ENCODE peak calls at places on chromosomes 13 and 19, in five cellular contexts. One of them, this sample, is unnamed.

GRCh38 chr19:31659897-31660210 is 310.6 kb upstream of the TSHZ3 start:
- DNase-seq in substantia nigra: no peak
- DNase-seq in NCI-H1436: no peak
- DNase-seq in heart right ventricle: no peak
- DNase-seq in nephron progenitor cell: no peak
- DNase-seq in this sample: no peak

GRCh38 chr13:49444517-49445395 is 682 bp downstream of the SETDB2 start:
- DNase-seq in substantia nigra: no peak
- DNase-seq in NCI-H1436: no peak
- DNase-seq in heart right ventricle: no peak
- DNase-seq in nephron progenitor cell: no peak
- DNase-seq in this sample: no peak

GRCh38 chr19:30656520-30657100 is 284.4 kb downstream of the ZNF536 start:
- DNase-seq in substantia nigra: no peak
- DNase-seq in NCI-H1436: no peak
- DNase-seq in heart right ventricle: no peak
- DNase-seq in nephron progenitor cell: no peak
- DNase-seq in this sample: no peak

GRCh38 chr13:111505175-111505777 is 184.8 kb downstream of the TEX29 start:
- DNase-seq in substantia nigra: no peak
- DNase-seq in NCI-H1436: no peak
- DNase-seq in heart right ventricle: no peak
- DNase-seq in nephron progenitor cell: peak
- DNase-seq in this sample: no peak

GRCh38 chr19:14375582-14376291 is 5.5 kb upstream of the ADGRE5 start:
- DNase-seq in substantia nigra: no peak
- DNase-seq in NCI-H1436: no peak
- DNase-seq in heart right ventricle: peak
- DNase-seq in nephron progenitor cell: no peak
- DNase-seq in this sample: no peak

GRCh38 chr13:34361528-34361927 is 543.6 kb downstream of the RFC3 start:
- DNase-seq in substantia nigra: no peak
- DNase-seq in NCI-H1436: no peak
- DNase-seq in heart right ventricle: no peak
- DNase-seq in nephron progenitor cell: no peak
- DNase-seq in this sample: no peak

GRCh38 chr19:54179921-54180452 is 7.0 kb upstream of the TMC4 start:
- DNase-seq in substantia nigra: peak
- DNase-seq in NCI-H1436: peak
- DNase-seq in heart right ventricle: no peak
- DNase-seq in nephron progenitor cell: peak
- DNase-seq in this sample: peak

GRCh38 chr13:111472559-111473460 is 152.4 kb downstream of the TEX29 start:
- DNase-seq in substantia nigra: no peak
- DNase-seq in NCI-H1436: no peak
- DNase-seq in heart right ventricle: no peak
- DNase-seq in nephron progenitor cell: no peak
- DNase-seq in this sample: no peak

GRCh38 chr13:20174656-20175405 is 14.0 kb upstream of the GJA3 start:
- DNase-seq in substantia nigra: no peak
- DNase-seq in NCI-H1436: no peak
- DNase-seq in heart right ventricle: peak
- DNase-seq in nephron progenitor cell: no peak
- DNase-seq in this sample: no peak